ENCODE peak calls at places on chromosomes 7 and 10, in five cellular contexts. N is epithelial cell of esophagus; Y is CD8-positive, alpha-beta T cell; D is prostate gland; Q is HCT116. S is an unnamed sample.

GRCh38 chr10:50527438-50528043 is 96.2 kb downstream of the SGMS1 start:
- DNase-seq in N (no peak), Y (no peak), D (no peak), Q (no peak), S (no peak)

GRCh38 chr10:9296206-9296605 is 1241.7 kb downstream of the GATA3 start:
- DNase-seq in N (no peak), Y (no peak), D (no peak), Q (no peak), S (no peak)

GRCh38 chr10:85934586-85934985 is 432.0 kb downstream of the GRID1 start:
- DNase-seq in N (no peak), Y (no peak), D (no peak), Q (no peak), S (no peak)

GRCh38 chr10:127196955-127197432 is 603 bp upstream of the INSYN2A start:
- DNase-seq in N (no peak), Y (no peak), D (no peak), Q (no peak), S (no peak)

GRCh38 chr10:25226775-25227682 is 52.2 kb downstream of the GPR158 start:
- DNase-seq in N (peak), Y (no peak), D (no peak), Q (peak), S (no peak)

GRCh38 chr7:77651544-77652162 is 44.6 kb upstream of the RSBN1L start:
- DNase-seq in N (peak), Y (no peak), D (no peak), Q (peak), S (no peak)

GRCh38 chr10:6083523-6084475 is 5.0 kb upstream of the RBM17 start:
- DNase-seq in N (no peak), Y (no peak), D (no peak), Q (no peak), S (no peak)

GRCh38 chr10:99915414-99915813 is 94.3 kb downstream of the DNMBP start:
- DNase-seq in N (no peak), Y (no peak), D (no peak), Q (no peak), S (no peak)

GRCh38 chr7:32670105-32670504 is 174.8 kb downstream of the AVL9 start:
- DNase-seq in N (peak), Y (no peak), D (no peak), Q (peak), S (no peak)

GRCh38 chr7:2553108-2553507 is 2.2 kb downstream of the BRAT1 start:
- DNase-seq in N (no peak), Y (no peak), D (no peak), Q (no peak), S (no peak)

GRCh38 chr10:77629775-77630565 is 7.6 kb downstream of the KCNMA1 start:
- DNase-seq in N (no peak), Y (no peak), D (no peak), Q (no peak), S (no peak)

GRCh38 chr7:119177863-119178262 is 953.4 kb downstream of the ANKRD7 start:
- DNase-seq in N (no peak), Y (no peak), D (no peak), Q (no peak), S (no peak)

GRCh38 chr7:139725077-139725476 is 52.7 kb downstream of the HIPK2 start:
- DNase-seq in N (peak), Y (no peak), D (peak), Q (no peak), S (no peak)

GRCh38 chr10:48683893-48684292 is 780 bp upstream of the WDFY4 start:
- DNase-seq in N (no peak), Y (no peak), D (no peak), Q (no peak), S (no peak)

GRCh38 chr10:48682265-48682664 is 2.4 kb upstream of the WDFY4 start:
- DNase-seq in N (no peak), Y (no peak), D (no peak), Q (no peak), S (no peak)

GRCh38 chr10:48684463-48684791 is 246 bp upstream of the WDFY4 start:
- DNase-seq in N (no peak), Y (no peak), D (no peak), Q (no peak), S (no peak)

GRCh38 chr10:48683424-48683823 is 1.2 kb upstream of the WDFY4 start:
- DNase-seq in N (no peak), Y (no peak), D (no peak), Q (no peak), S (no peak)

GRCh38 chr10:48681749-48682148 is 2.9 kb upstream of the WDFY4 start:
- DNase-seq in N (no peak), Y (no peak), D (no peak), Q (no peak), S (no peak)
- TF ChIP-seq CTCF in N (no peak), Y (no peak), D (no peak), Q (no peak), S (no peak)

GRCh38 chr7:1045038-1045726 is 836 bp downstream of the GPR146 start:
- DNase-seq in N (no peak), Y (no peak), D (no peak), Q (no peak), S (no peak)
- TF ChIP-seq CTCF in N (no peak), Y (peak), D (no peak), Q (no peak), S (no peak)

GRCh38 chr7:46146454-46147255 is 225.6 kb upstream of the IGFBP3 start:
- DNase-seq in N (no peak), Y (no peak), D (no peak), Q (no peak), S (no peak)
- TF ChIP-seq CTCF in N (no peak), Y (no peak), D (no peak), Q (no peak), S (no peak)

GRCh38 chr10:28593811-28594210 is 60.9 kb downstream of the WAC start:
- DNase-seq in N (peak), Y (no peak), D (no peak), Q (no peak), S (no peak)
- TF ChIP-seq CTCF in N (no peak), Y (no peak), D (no peak), Q (no peak), S (no peak)

DNA sequence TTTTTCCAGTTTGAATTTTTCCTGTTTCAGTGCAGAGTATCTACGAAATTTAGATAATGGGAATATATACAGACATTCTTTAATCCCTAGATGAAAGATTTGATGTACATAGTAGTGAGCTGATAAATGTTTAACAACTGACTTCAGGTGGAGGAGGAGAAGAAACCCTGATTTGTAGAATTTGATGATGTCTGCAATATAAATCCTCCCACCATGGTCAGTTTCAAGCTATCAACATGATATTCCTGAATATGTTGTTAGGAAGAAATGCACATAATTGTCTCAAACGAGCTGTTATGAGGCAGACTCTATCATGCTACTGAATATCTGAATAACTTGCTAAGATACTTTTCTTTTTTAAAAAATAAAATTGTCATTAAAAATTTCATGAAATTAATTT is 629.3 kb upstream of the LRRN3 start:
- DNase-seq in N (no peak), Y (no peak), D (no peak), Q (no peak), S (no peak)
- TF ChIP-seq CTCF in N (no peak), Y (no peak), D (no peak), Q (no peak), S (no peak)

DNA sequence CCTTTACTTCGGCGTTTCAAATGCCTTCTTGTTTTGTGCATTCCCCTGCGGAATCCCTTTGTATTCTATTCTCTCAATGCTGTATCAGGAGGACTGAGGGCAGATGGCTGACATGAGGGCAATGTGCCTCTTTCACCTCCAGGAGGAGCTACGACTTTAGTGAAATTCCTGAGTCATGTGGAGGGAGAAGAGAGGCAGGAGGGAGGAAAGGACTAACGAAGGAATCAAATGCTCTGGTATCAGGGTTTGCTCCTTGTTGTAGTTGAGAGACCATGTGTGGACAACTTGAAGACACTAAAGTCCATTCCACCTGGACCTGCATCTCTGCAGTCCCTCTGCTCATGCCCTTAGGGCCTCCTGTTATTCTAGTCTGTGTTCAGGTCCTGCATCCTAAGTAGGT is 40.2 kb upstream of the PRSS58 start:
- DNase-seq in N (peak), Y (no peak), D (no peak), Q (peak), S (no peak)
- TF ChIP-seq CTCF in N (peak), Y (no peak), D (no peak), Q (peak), S (peak)